ENCODE peak calls at places on chromosomes 4 and X, in nine cellular contexts. V is left lung; U is endodermal cell; A is uterus; X is CD4-positive, alpha-beta memory T cell; W is prostate gland; O is H9; T is Peyer's patch; K is ovary. H is an unnamed sample.
A peak's percentile ranks its signal among the peaks of the same experiment; 100 is the strongest.

GRCh38 chrX:5644786-5645185 is 583.9 kb downstream of the NLGN4X start:
- DNase-seq in O (peak; percentile 29), U (peak; percentile 71), K (no peak), V (no peak), T (no peak), X (no peak), A (no peak), W (no peak), H (no peak)

GRCh38 chrX:38699116-38699515 is 102.1 kb upstream of the MID1IP1 start:
- DNase-seq in V (no peak), K (no peak), A (no peak), O (no peak), X (no peak), T (no peak), W (no peak), U (no peak), H (no peak)

GRCh38 chrX:84155938-84156337 is 32.1 kb downstream of the RPS6KA6 start:
- DNase-seq in A (no peak), K (no peak), O (no peak), U (no peak), X (no peak), W (no peak), T (no peak), V (no peak), H (no peak)

GRCh38 chr4:80136238-80136637 is 61.1 kb upstream of the PRDM8 start:
- DNase-seq in X (no peak), O (no peak), U (no peak), K (no peak), T (no peak), V (no peak), A (no peak), W (no peak), H (no peak)

GRCh38 chrX:88560673-88561330 is 186.2 kb upstream of the CPXCR1 start:
- DNase-seq in W (no peak), O (no peak), U (no peak), V (no peak), T (no peak), X (no peak), A (no peak), K (no peak), H (no peak)

GRCh38 chr4:41069268-41069667 is 145.1 kb downstream of the APBB2 start:
- DNase-seq in K (no peak), O (no peak), X (no peak), U (no peak), T (no peak), W (no peak), V (no peak), A (no peak), H (no peak)

GRCh38 chrX:75547137-75547536 is 24.3 kb upstream of the ZDHHC15 start:
- DNase-seq in X (no peak), A (no peak), T (no peak), O (no peak), V (no peak), W (no peak), K (no peak), U (no peak), H (no peak)

GRCh38 chrX:14362731-14363130 is 166.6 kb upstream of the GLRA2 start:
- DNase-seq in U (no peak), X (no peak), T (no peak), V (no peak), O (no peak), W (no peak), K (no peak), A (no peak), H (no peak)

GRCh38 chr4:164012396-164013027 is 518.0 kb downstream of the TMA16 start:
- DNase-seq in X (no peak), U (peak; percentile 86), T (no peak), K (no peak), O (peak; percentile 71), A (no peak), V (no peak), W (no peak), H (peak; percentile 16)

GRCh38 chrX:30824275-30824674 is 64.8 kb downstream of the TAB3 start:
- DNase-seq in X (no peak), U (no peak), A (no peak), W (no peak), K (no peak), O (no peak), T (no peak), V (no peak), H (no peak)

GRCh38 chr4:152221816-152222516 is 313.9 kb downstream of the FBXW7 start:
- DNase-seq in X (peak; percentile 9), K (no peak), W (no peak), V (no peak), U (no peak), T (no peak), O (no peak), A (no peak), H (no peak)

GRCh38 chr4:81827568-81828202 is 356.0 kb upstream of the RASGEF1B start:
- DNase-seq in K (no peak), U (no peak), T (no peak), V (no peak), X (no peak), W (no peak), A (no peak), O (no peak), H (no peak)

GRCh38 chr4:105306158-105306781 is 159.6 kb downstream of the TET2 start:
- DNase-seq in K (no peak), U (no peak), W (no peak), T (no peak), A (no peak), X (peak; percentile 7), V (peak; percentile 46), O (no peak), H (no peak)

GRCh38 chr4:8228319-8229250 is 29.5 kb downstream of the SH3TC1 start:
- DNase-seq in V (peak; percentile 90), A (peak; percentile 58), U (no peak), O (no peak), W (peak; percentile 78), X (peak; percentile 81), K (peak; percentile 80), T (peak; percentile 66), H (peak; percentile 98)

GRCh38 chrX:1525583-1526355 is 11.2 kb downstream of the P2RY8 start:
- DNase-seq in U (no peak), V (no peak), K (no peak), X (no peak), W (no peak), O (no peak), A (no peak), T (no peak), H (no peak)

GRCh38 chrX:85544609-85545008 is 165.1 kb upstream of the POF1B start:
- DNase-seq in K (no peak), V (no peak), X (no peak), U (no peak), A (no peak), O (no peak), W (no peak), T (no peak), H (no peak)

GRCh38 chrX:148416142-148416541 is 84.3 kb upstream of the AFF2 start:
- DNase-seq in K (no peak), U (no peak), X (no peak), A (no peak), O (no peak), T (no peak), V (no peak), W (no peak), H (no peak)

GRCh38 chr4:152937535-152938236 is 1.6 kb downstream of the FHDC1 start:
- DNase-seq in K (peak; percentile 29), W (peak; percentile 21), U (peak; percentile 72), X (no peak), T (peak; percentile 78), O (no peak), A (peak; percentile 21), V (peak; percentile 39), H (peak; percentile 20)

DNA sequence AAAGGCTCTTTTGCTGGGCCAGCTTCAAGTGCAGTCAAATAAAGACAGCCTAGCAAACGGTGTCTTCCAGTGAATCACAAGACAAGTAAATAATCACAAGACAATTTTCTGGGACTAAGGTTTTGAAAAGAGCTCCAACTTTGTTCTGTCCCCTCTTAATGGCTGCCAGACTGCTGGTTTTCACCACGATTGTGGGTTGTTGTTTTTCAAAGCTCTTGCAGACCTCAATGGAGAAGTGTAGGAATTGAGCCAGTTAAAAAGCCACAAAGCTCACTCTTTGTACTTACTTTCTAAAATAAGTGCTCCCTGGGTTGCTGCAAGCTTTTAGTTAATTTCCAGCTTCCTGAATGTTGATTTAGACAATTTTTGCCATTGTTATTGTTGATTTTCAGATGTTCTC is 405.8 kb upstream of the HTR2C start:
- DNase-seq in V (no peak), K (no peak), O (no peak), W (no peak), T (no peak), U (no peak), X (no peak), A (no peak), H (no peak)
- H3K27me3 ChIP-seq in V (peaks cover 6% of the 10 kb centered on the region), K (no peaks in the 10 kb centered on the region), O (no peaks in the 10 kb centered on the region), W (no peaks in the 10 kb centered on the region), T (no peaks in the 10 kb centered on the region), U (no peaks in the 10 kb centered on the region), X (no peaks in the 10 kb centered on the region), A (peaks cover 6% of the 10 kb centered on the region), H (no peaks in the 10 kb centered on the region)

GRCh38 chr4:108322497-108322896 is 153.8 kb upstream of the LEF1 start:
- DNase-seq in O (no peak), V (no peak), K (no peak), T (no peak), U (no peak), W (no peak), X (no peak), A (no peak), H (no peak)
- H3K27me3 ChIP-seq in O (no peaks in the 10 kb centered on the region), V (no peaks in the 10 kb centered on the region), K (no peaks in the 10 kb centered on the region), T (no peaks in the 10 kb centered on the region), U (peaks cover 13% of the 10 kb centered on the region), W (no peaks in the 10 kb centered on the region), X (no peaks in the 10 kb centered on the region), A (no peaks in the 10 kb centered on the region), H (no peaks in the 10 kb centered on the region)

GRCh38 chr4:174216935-174217272 is 66.6 kb downstream of the FBXO8 start:
- DNase-seq in K (no peak), A (no peak), O (no peak), V (no peak), T (no peak), X (no peak), U (no peak), W (no peak), H (no peak)
- H3K27me3 ChIP-seq in K (no peaks in the 10 kb centered on the region), A (peaks cover 72% of the 10 kb centered on the region), O (peaks cover 64% of the 10 kb centered on the region), V (peaks cover 83% of the 10 kb centered on the region), T (peaks cover 38% of the 10 kb centered on the region), X (peaks cover 59% of the 10 kb centered on the region), U (peaks cover 97% of the 10 kb centered on the region), W (peaks cover 52% of the 10 kb centered on the region), H (peaks cover 2% of the 10 kb centered on the region)

GRCh38 chr4:572594-572993 is 3.5 kb downstream of the TMEM271 start:
- DNase-seq in U (no peak), X (no peak), T (peak; percentile 15), K (no peak), A (no peak), V (no peak), O (no peak), W (no peak), H (no peak)

GRCh38 chr4:569958-570667 is 6.0 kb downstream of the TMEM271 start:
- DNase-seq in U (no peak), O (no peak), A (no peak), W (no peak), X (no peak), V (no peak), K (no peak), T (peak; percentile 28), H (no peak)

GRCh38 chr4:571838-572572 is 4.1 kb downstream of the TMEM271 start:
- DNase-seq in O (no peak), A (no peak), W (no peak), X (no peak), V (no peak), K (no peak), T (peak; percentile 39), U (no peak), H (no peak)

GRCh38 chr4:568962-569361 is 7.1 kb downstream of the TMEM271 start:
- DNase-seq in V (no peak), W (no peak), T (peak; percentile 13), U (no peak), X (no peak), A (no peak), O (no peak), K (no peak), H (no peak)

GRCh38 chr4:570754-571153 is 5.3 kb downstream of the TMEM271 start:
- DNase-seq in K (no peak), T (no peak), U (no peak), A (no peak), W (no peak), X (no peak), V (no peak), O (no peak), H (no peak)
- H3K27me3 ChIP-seq in K (no peaks in the 10 kb centered on the region), T (peaks cover 19% of the 10 kb centered on the region), U (peaks cover 65% of the 10 kb centered on the region), A (peaks cover 30% of the 10 kb centered on the region), W (peaks cover 27% of the 10 kb centered on the region), X (peaks cover 5% of the 10 kb centered on the region), V (peaks cover 27% of the 10 kb centered on the region), O (peaks cover 26% of the 10 kb centered on the region), H (no peaks in the 10 kb centered on the region)

H was measured in DND-41.